ENCODE peak calls at places on chromosome 3, in six cellular contexts. E, W, C, Y, S and N are unnamed samples.

GRCh38 chr3:32522682-32523081 is 20.0 kb upstream of the CMTM6 start:
- DNase-seq in Y (no peak), C (no peak), W (no peak), S (no peak), E (no peak), N (no peak)

GRCh38 chr3:42159706-42160472 is 68.7 kb downstream of the TRAK1 start:
- DNase-seq in E (peak; percentile 41), S (peak; percentile 59), C (no peak), Y (no peak), W (peak; percentile 88), N (peak; percentile 45)

GRCh38 chr3:133469140-133469731 is 69.4 kb downstream of the BFSP2 start:
- DNase-seq in Y (no peak), W (no peak), E (no peak), C (no peak), S (no peak), N (peak; percentile 41)

GRCh38 chr3:171556574-171557145 is 96.5 kb upstream of the TNIK start:
- DNase-seq in E (no peak), S (no peak), Y (no peak), C (peak; percentile 30), W (no peak), N (no peak)

GRCh38 chr3:197807969-197808587 is 17.0 kb downstream of the LRCH3 start:
- DNase-seq in E (no peak), C (no peak), W (no peak), S (no peak), Y (no peak), N (no peak)

GRCh38 chr3:58526124-58526957 is 10.6 kb downstream of the ACOX2 start:
- DNase-seq in S (peak; percentile 88), E (no peak), W (no peak), C (peak; percentile 93), Y (peak; percentile 71), N (no peak)

GRCh38 chr3:73270839-73271483 is 209.5 kb downstream of the EBLN2 start:
- DNase-seq in E (no peak), C (no peak), W (no peak), Y (peak; percentile 19), S (no peak), N (no peak)

GRCh38 chr3:77038468-77038927 is 1.4 kb upstream of the ROBO2 start:
- DNase-seq in E (peak; percentile 71), W (peak; percentile 77), C (peak; percentile 83), Y (peak; percentile 86), S (no peak), N (peak; percentile 46)

GRCh38 chr3:52136513-52136912 is 17.7 kb downstream of the POC1A start:
- DNase-seq in Y (no peak), C (no peak), E (no peak), W (no peak), S (no peak), N (no peak)

GRCh38 chr3:149670742-149671492 is 13.1 kb upstream of the WWTR1 start:
- DNase-seq in C (no peak), Y (no peak), S (no peak), E (no peak), W (no peak), N (no peak)

GRCh38 chr3:105984837-105985236 is 116.0 kb upstream of the CBLB start:
- DNase-seq in W (no peak), E (no peak), Y (no peak), S (no peak), C (no peak), N (no peak)

GRCh38 chr3:195081242-195081963 is 189.6 kb downstream of the XXYLT1 start:
- DNase-seq in Y (no peak), S (no peak), E (no peak), C (no peak), W (no peak), N (no peak)

GRCh38 chr3:13574798-13575451 is 26.0 kb downstream of the FBLN2 start:
- DNase-seq in C (no peak), Y (no peak), S (no peak), E (no peak), W (no peak), N (no peak)

GRCh38 chr3:113271189-113271588 is 59.8 kb downstream of the BOC start:
- DNase-seq in Y (no peak), S (no peak), C (no peak), E (no peak), W (no peak), N (no peak)

GRCh38 chr3:168914662-168915061 is 748.9 kb downstream of the MECOM start:
- DNase-seq in Y (no peak), S (no peak), E (no peak), C (peak; percentile 69), W (no peak), N (no peak)

GRCh38 chr3:107206945-107207344 is 170.3 kb upstream of the CCDC54 start:
- DNase-seq in Y (no peak), S (no peak), E (no peak), W (no peak), C (no peak), N (no peak)

GRCh38 chr3:111761309-111761795 is 97.7 kb upstream of the PHLDB2 start:
- DNase-seq in E (no peak), Y (no peak), S (no peak), W (no peak), C (peak; percentile 84), N (peak; percentile 3)

GRCh38 chr3:128867200-128868125 is 12.0 kb upstream of the ACAD9 start:
- DNase-seq in S (no peak), E (no peak), Y (no peak), C (no peak), W (no peak), N (no peak)

GRCh38 chr3:88036221-88036620 is 22.6 kb downstream of the CGGBP1 start:
- DNase-seq in S (no peak), W (no peak), E (no peak), C (no peak), Y (no peak), N (no peak)

GRCh38 chr3:23254875-23255274 is 51.7 kb downstream of the UBE2E2 start:
- DNase-seq in Y (no peak), E (no peak), W (no peak), S (no peak), C (no peak), N (no peak)

GRCh38 chr3:23256741-23257435 is 53.8 kb downstream of the UBE2E2 start:
- DNase-seq in E (no peak), C (no peak), S (no peak), Y (no peak), W (no peak), N (no peak)

GRCh38 chr3:23258110-23258509 is 55.0 kb downstream of the UBE2E2 start:
- DNase-seq in E (no peak), W (no peak), C (peak; percentile 63), S (no peak), Y (no peak), N (no peak)

GRCh38 chr3:23253214-23253613 is 50.1 kb downstream of the UBE2E2 start:
- DNase-seq in C (peak; percentile 53), W (no peak), Y (no peak), S (no peak), E (no peak), N (no peak)

DNA sequence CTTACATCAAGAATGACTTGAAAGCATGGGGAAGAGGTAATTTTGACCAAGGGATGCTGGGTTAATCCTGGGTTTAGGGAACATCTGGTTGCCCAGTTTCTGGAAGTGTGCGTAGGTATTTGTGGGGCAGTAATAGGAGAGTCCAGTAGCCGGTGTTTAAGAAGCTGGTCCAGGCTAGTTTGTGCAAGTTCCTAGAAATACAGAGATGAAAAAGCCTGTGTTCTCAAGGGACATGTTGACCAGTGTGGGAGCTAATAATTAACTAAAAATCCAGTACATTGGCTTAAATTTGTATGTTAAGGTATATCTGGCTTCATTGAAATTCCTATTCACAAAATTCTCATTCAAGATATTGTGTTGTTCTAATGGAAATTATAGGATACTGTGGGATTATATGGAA is 51.2 kb downstream of the UBE2E2 start:
- DNase-seq in Y (no peak), W (no peak), S (no peak), E (no peak), C (no peak), N (no peak)
- TF ChIP-seq CTCF in Y (no peak), W (no peak), S (no peak), E (no peak), C (no peak), N (no peak)

DNA sequence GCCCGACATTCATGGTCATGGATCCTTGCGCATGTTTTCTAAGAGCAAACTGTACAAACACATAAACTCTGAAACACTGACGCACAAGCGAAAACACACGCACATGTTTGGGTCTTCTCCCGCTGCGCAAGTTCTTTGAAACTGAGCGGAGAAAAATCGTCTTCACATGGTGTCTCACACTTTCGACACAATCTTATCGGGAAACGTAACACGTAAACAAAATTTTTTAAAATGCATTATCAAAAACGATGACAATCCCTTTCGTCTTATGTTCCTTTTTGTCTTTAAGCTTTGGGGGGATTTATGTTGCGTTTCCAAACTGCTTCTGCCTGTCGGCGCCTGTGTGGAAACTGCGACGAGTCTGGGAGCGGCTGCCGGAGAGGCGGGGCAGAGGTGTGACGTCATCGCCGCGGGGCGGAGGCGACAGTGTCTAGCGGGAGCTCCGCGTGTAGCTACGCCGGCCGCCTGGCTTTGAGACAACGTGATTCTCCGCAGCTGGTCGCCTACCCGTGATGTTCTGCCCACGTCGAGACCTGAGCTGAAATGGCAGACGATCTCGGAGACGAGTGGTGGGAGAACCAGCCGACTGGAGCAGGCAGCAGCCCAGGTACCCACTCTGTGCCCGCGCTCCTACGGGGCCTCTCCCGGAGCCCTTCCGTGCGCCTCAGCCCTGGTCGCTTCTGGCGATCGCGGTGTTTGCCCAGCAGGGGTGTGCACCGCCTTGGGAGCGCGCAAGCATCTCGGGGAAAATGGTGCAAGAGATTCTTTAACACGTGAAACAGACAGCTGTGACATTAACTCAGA is at the start of gene CMSS1:
- DNase-seq in E (peak; percentile 98), C (peak; percentile 93), S (peak; percentile 83), W (peak; percentile 97), Y (peak; percentile 68), N (peak; percentile 87)
- TF ChIP-seq CTCF in E (no peak), C (peak; percentile 28), S (no peak), W (peak; percentile 29), Y (no peak), N (no peak)

GRCh38 chr3:138946554-138947302 is at the start of the genes FOXL2 and FOXL2NB:
- DNase-seq in E (peak; percentile 53), W (no peak), Y (no peak), S (no peak), C (no peak), N (no peak)
- TF ChIP-seq CTCF in E (no peak), W (no peak), Y (no peak), S (no peak), C (no peak), N (no peak)

GRCh38 chr3:139630532-139630931 is 47.2 kb downstream of the NMNAT3 start:
- DNase-seq in Y (peak; percentile 22), C (no peak), E (no peak), S (no peak), W (no peak), N (no peak)

GRCh38 chr3:139634236-139634635 is 43.5 kb downstream of the NMNAT3 start:
- DNase-seq in C (no peak), E (no peak), S (no peak), Y (no peak), W (no peak), N (no peak)

GRCh38 chr3:139633511-139633910 is 44.3 kb downstream of the NMNAT3 start:
- DNase-seq in C (no peak), S (no peak), Y (no peak), E (no peak), W (no peak), N (no peak)

GRCh38 chr3:139627759-139628158 is 50.0 kb downstream of the NMNAT3 start:
- DNase-seq in C (peak; percentile 3), E (no peak), S (no peak), Y (no peak), W (no peak), N (no peak)

DNA sequence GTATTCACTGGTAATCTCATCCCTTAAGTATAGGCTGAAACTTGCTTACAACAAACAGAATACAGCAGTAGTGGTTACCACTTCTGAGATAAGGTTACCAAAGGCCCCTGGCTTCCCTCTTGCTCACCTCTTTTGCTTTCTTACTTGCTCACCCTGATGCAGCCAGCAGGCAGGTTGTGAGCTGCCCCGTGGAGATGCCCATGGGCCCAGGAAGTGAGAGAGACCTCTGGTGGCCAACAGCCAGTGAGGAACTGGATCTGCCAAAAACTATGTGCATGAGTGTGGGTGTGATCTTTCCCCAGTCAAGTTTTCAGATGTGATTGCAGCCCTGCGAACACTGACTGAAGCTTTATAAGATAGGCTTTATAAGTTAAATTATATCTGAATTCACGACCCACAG is 48.7 kb downstream of the NMNAT3 start:
- DNase-seq in C (peak; percentile 45), S (peak; percentile 18), W (no peak), Y (no peak), E (no peak), N (peak; percentile 24)
- TF ChIP-seq CTCF in C (peak; percentile 56), S (peak; percentile 46), W (peak; percentile 26), Y (no peak), E (no peak), N (no peak)